ENCODE peak calls at places on chromosomes 3 and 15, in six cellular contexts. C is AG04449, S is mammary epithelial cell, X is HepG2, J is MCF 10A, T is CD14-positive monocyte. V is an unnamed sample.

GRCh38 chr3:11844891-11845290 is 1.8 kb downstream of the TAMM41 start:
- DNase-seq in C (no peak), J (no peak), S (no peak), X (no peak), T (no peak), V (no peak)

GRCh38 chr3:149547413-149547812 is 72.9 kb downstream of the TM4SF4 start:
- DNase-seq in J (no peak), C (no peak), S (no peak), X (no peak), T (no peak), V (no peak)

GRCh38 chr3:48708481-48708889 is 8.5 kb downstream of the IP6K2 start:
- DNase-seq in X (no peak), T (no peak), J (peak), S (peak), C (no peak), V (no peak)

GRCh38 chr3:13296662-13297061 is 123.5 kb downstream of the NUP210 start:
- DNase-seq in T (no peak), C (no peak), J (no peak), X (no peak), S (no peak), V (no peak)

GRCh38 chr3:53375019-53375418 is 27.7 kb upstream of the DCP1A start:
- DNase-seq in J (peak), X (peak), T (peak), S (peak), C (no peak), V (peak)

GRCh38 chr15:64070965-64071851 is 22.4 kb downstream of the CIAO2A start:
- DNase-seq in T (peak), J (peak), S (peak), C (peak), X (peak), V (no peak)

GRCh38 chr3:70861855-70862254 is 549.4 kb upstream of the MDFIC2 start:
- DNase-seq in T (no peak), S (peak), J (peak), C (peak), X (no peak), V (no peak)

GRCh38 chr15:41878355-41878699 is 15.5 kb downstream of the SPTBN5 start:
- DNase-seq in S (no peak), X (no peak), C (no peak), J (no peak), T (no peak), V (no peak)

GRCh38 chr15:79933245-79933644 is 36.4 kb upstream of the MTHFS start:
- DNase-seq in S (no peak), J (no peak), X (no peak), T (no peak), C (no peak), V (no peak)

GRCh38 chr3:31929826-31930502 is 51.1 kb downstream of the OSBPL10 start:
- DNase-seq in J (no peak), X (no peak), C (no peak), T (no peak), S (no peak), V (no peak)

GRCh38 chr3:184505479-184505878 is 56.1 kb upstream of the EPHB3 start:
- DNase-seq in C (no peak), X (no peak), J (no peak), T (no peak), S (no peak), V (no peak)

GRCh38 chr3:187292631-187293513 is 1.3 kb upstream of the MASP1 start:
- DNase-seq in X (no peak), S (no peak), C (no peak), J (no peak), T (no peak), V (no peak)

GRCh38 chr3:25782938-25783660 is at the start of gene NGLY1:
- DNase-seq in C (no peak), S (peak), X (peak), T (peak), J (peak), V (peak)

GRCh38 chr3:35733276-35733675 is 94.0 kb downstream of the ARPP21 start:
- DNase-seq in S (no peak), X (no peak), C (no peak), T (no peak), J (no peak), V (no peak)

GRCh38 chr3:104596551-104596950 is 770.2 kb upstream of the ALCAM start:
- DNase-seq in C (peak), S (peak), X (peak), T (no peak), J (peak), V (no peak)

GRCh38 chr15:44662478-44663409 is 718 bp downstream of the SPG11 start:
- DNase-seq in S (peak), X (peak), T (peak), J (peak), C (no peak), V (peak)

GRCh38 chr3:168730073-168730472 is 634.3 kb upstream of the GOLIM4 start:
- DNase-seq in T (no peak), J (no peak), C (no peak), S (no peak), X (no peak), V (no peak)
- TF ChIP-seq CTCF in T (no peak), J (no peak), C (no peak), S (no peak), X (no peak), V (no peak)

DNA sequence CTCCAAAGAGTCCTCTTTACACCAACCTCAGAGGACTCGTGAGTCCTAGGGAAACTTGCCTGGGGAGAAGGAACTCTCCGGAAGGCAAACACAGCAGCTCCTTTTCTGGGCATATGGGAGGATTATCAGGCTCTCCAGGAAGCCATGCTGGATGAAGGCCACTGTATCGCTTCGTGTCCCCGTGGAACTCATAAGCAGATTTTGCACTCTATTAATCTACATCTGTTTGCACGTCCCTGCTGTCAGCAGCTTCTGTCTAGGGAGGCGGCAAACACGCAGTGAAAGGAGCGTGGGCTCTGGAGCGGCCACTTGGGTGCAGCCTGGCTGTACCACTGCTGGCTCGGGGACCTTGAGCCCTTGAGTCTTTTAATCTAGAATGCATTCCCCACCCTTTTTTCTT is 102.2 kb downstream of the ADCY5 start:
- DNase-seq in S (no peak), J (no peak), T (peak), C (no peak), X (no peak), V (no peak)
- TF ChIP-seq CTCF in S (no peak), J (no peak), T (no peak), C (no peak), X (no peak), V (no peak)

GRCh38 chr3:39338201-39338600 is 8.7 kb downstream of the CCR8 start:
- DNase-seq in C (no peak), X (no peak), T (no peak), S (no peak), J (no peak), V (no peak)
- TF ChIP-seq CTCF in C (no peak), X (no peak), T (no peak), S (no peak), J (no peak), V (no peak)

GRCh38 chr3:178795349-178795748 is 259.1 kb downstream of the KCNMB2 start:
- DNase-seq in S (no peak), T (no peak), C (no peak), J (no peak), X (no peak), V (no peak)
- TF ChIP-seq CTCF in S (no peak), T (no peak), C (no peak), J (no peak), X (no peak), V (no peak)

DNA sequence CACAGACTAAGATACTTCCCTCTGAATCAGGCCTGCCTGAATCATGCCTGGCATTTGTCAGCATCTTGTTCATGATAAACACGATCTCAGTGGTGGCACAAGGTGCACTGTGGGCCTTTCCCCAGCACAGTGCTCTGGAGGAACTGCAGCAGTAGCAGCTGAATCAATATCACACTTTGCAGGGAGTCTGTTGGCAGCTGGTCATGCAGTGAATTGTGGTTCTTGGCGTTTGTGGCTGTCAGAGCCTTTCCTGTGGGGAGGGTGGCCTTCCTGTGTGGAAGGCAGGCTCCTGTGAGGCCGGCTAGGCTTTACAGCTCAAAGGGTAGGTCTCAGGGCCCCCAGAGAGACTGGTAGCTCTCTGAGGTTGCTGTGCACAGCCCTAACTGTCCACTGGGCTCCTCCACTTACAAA is 54.4 kb upstream of the TLE3 start:
- DNase-seq in T (peak), C (no peak), J (no peak), S (no peak), X (no peak), V (no peak)
- TF ChIP-seq CTCF in T (no peak), C (no peak), J (no peak), S (no peak), X (no peak), V (no peak)